ENCODE peak calls at places on chromosome 22, in six cellular contexts. D, K, R, F, X and P are unnamed samples.

GRCh38 chr22:35637254-35637653 is 11.0 kb upstream of the APOL6 start:
- DNase-seq in D (no peak), K (no peak), R (no peak), F (no peak), X (no peak), P (no peak)

GRCh38 chr22:37273126-37273845 is 9.0 kb upstream of the CYTH4 start:
- DNase-seq in D (no peak), K (no peak), R (no peak), F (no peak), X (no peak), P (no peak)

GRCh38 chr22:36180928-36181327 is 20.4 kb upstream of the APOL3 start:
- DNase-seq in D (no peak), K (no peak), R (no peak), F (no peak), X (no peak), P (no peak)

GRCh38 chr22:29145321-29146072 is 60.2 kb upstream of the EMID1 start:
- DNase-seq in D (no peak), K (no peak), R (no peak), F (no peak), X (no peak), P (no peak)

GRCh38 chr22:49826603-49827306 is 918 bp downstream of the BRD1 start:
- DNase-seq in D (peak), K (no peak), R (no peak), F (no peak), X (peak), P (no peak)

GRCh38 chr22:32097018-32097417 is 54.0 kb downstream of the SLC5A1 start:
- DNase-seq in D (no peak), K (no peak), R (no peak), F (no peak), X (no peak), P (no peak)

GRCh38 chr22:38982008-38982927 is at the start of gene APOBEC3B:
- DNase-seq in D (peak), K (peak), R (peak), F (peak), X (peak), P (peak)

GRCh38 chr22:38066381-38067027 is 9.3 kb downstream of the PICK1 start:
- DNase-seq in D (no peak), K (no peak), R (no peak), F (no peak), X (no peak), P (no peak)

GRCh38 chr22:24427500-24428164 is at the start of gene ADORA2A:
- DNase-seq in D (peak), K (no peak), R (no peak), F (no peak), X (peak), P (no peak)

GRCh38 chr22:30228509-30229359 is 17.8 kb downstream of the LIF start:
- DNase-seq in D (no peak), K (peak), R (no peak), F (no peak), X (no peak), P (peak)

GRCh38 chr22:33758125-33758483 is 162.2 kb downstream of the LARGE1 start:
- DNase-seq in D (no peak), K (no peak), R (no peak), F (no peak), X (no peak), P (no peak)